ENCODE peak calls at places on chromosomes 6 and 20, in seven cellular contexts. A, E, Z, S, L, Y and I are unnamed samples.
A peak's percentile ranks its signal among the peaks of the same experiment; 100 is the strongest.

GRCh38 chr6:106746660-106747059 is 117.3 kb downstream of the QRSL1 start:
- DNase-seq in A (no peak), E (no peak), Z (no peak), S (no peak), L (peak; percentile 58), Y (peak; percentile 23), I (peak; percentile 42)

GRCh38 chr6:9140861-9141534 is 705.7 kb upstream of the SLC35B3 start:
- DNase-seq in A (no peak), E (no peak), Z (no peak), S (no peak), L (no peak), Y (peak; percentile 49), I (peak; percentile 34)

GRCh38 chr6:21340563-21340962 is 253.0 kb upstream of the SOX4 start:
- DNase-seq in A (peak; percentile 46), E (no peak), Z (no peak), S (no peak), L (no peak), Y (no peak), I (peak; percentile 45)

GRCh38 chr6:64046746-64047208 is 411.2 kb downstream of the PHF3 start:
- DNase-seq in A (no peak), E (no peak), Z (no peak), S (no peak), L (no peak), Y (no peak), I (no peak)

GRCh38 chr6:86142326-86142725 is 499.6 kb upstream of the SYNCRIP start:
- DNase-seq in A (no peak), E (no peak), Z (no peak), S (no peak), L (no peak), Y (no peak), I (no peak)

GRCh38 chr20:1803216-1804128 is 91.7 kb upstream of the SIRPA start:
- DNase-seq in A (peak; percentile 83), E (peak; percentile 71), Z (peak; percentile 79), S (no peak), L (no peak), Y (peak; percentile 64), I (peak; percentile 44)

GRCh38 chr6:165653196-165653595 is 9.8 kb downstream of the PDE10A start:
- DNase-seq in A (peak; percentile 67), E (no peak), Z (no peak), S (no peak), L (no peak), Y (no peak), I (no peak)

GRCh38 chr6:45420909-45421699 is 43.4 kb upstream of the SUPT3H start:
- DNase-seq in A (no peak), E (no peak), Z (no peak), S (no peak), L (no peak), Y (peak; percentile 41), I (no peak)

GRCh38 chr6:114650891-114651290 is 308.1 kb upstream of the HS3ST5 start:
- DNase-seq in A (no peak), E (no peak), Z (no peak), S (no peak), L (no peak), Y (no peak), I (no peak)

GRCh38 chr6:130046711-130047439 is 28.5 kb downstream of the L3MBTL3 start:
- DNase-seq in A (no peak), E (no peak), Z (no peak), S (no peak), L (peak; percentile 64), Y (peak; percentile 25), I (peak; percentile 34)

GRCh38 chr6:65505736-65506135 is 201.3 kb downstream of the EYS start:
- DNase-seq in A (no peak), E (no peak), Z (no peak), S (no peak), L (no peak), Y (no peak), I (no peak)

GRCh38 chr6:142459267-142459666 is 157.5 kb downstream of the ADGRG6 start:
- DNase-seq in A (no peak), E (no peak), Z (no peak), S (no peak), L (peak; percentile 28), Y (peak; percentile 34), I (no peak)

GRCh38 chr6:167209577-167209975 is 51.8 kb upstream of the GPR31 start:
- DNase-seq in A (no peak), E (no peak), Z (no peak), S (no peak), L (no peak), Y (no peak), I (no peak)

GRCh38 chr20:44258226-44258890 is 11.2 kb downstream of the GDAP1L1 start:
- DNase-seq in A (no peak), E (no peak), Z (no peak), S (no peak), L (no peak), Y (no peak), I (no peak)

GRCh38 chr6:130794686-130795085 is 32.5 kb upstream of the SMLR1 start:
- DNase-seq in A (no peak), E (no peak), Z (no peak), S (no peak), L (no peak), Y (no peak), I (no peak)

GRCh38 chr6:95856876-95857364 is 158.9 kb upstream of the FUT9 start:
- DNase-seq in A (no peak), E (no peak), Z (no peak), S (no peak), L (no peak), Y (no peak), I (no peak)

GRCh38 chr20:52972190-52972937 is at the start of gene TSHZ2:
- DNase-seq in A (peak; percentile 33), E (no peak), Z (no peak), S (no peak), L (no peak), Y (no peak), I (no peak)

GRCh38 chr20:43976577-43976976 is 61.9 kb downstream of the TOX2 start:
- DNase-seq in A (no peak), E (no peak), Z (no peak), S (no peak), L (no peak), Y (no peak), I (no peak)

GRCh38 chr6:97437087-97437486 is 154.1 kb upstream of the MMS22L start:
- DNase-seq in A (peak; percentile 56), E (no peak), Z (no peak), S (no peak), L (peak; percentile 22), Y (peak; percentile 32), I (peak; percentile 9)

GRCh38 chr6:163405412-163406309 is 8.9 kb upstream of the QKI start:
- DNase-seq in A (peak; percentile 45), E (peak; percentile 73), Z (peak; percentile 71), S (no peak), L (no peak), Y (peak; percentile 44), I (peak; percentile 16)

GRCh38 chr20:37276494-37277252 is 12.8 kb upstream of the MANBAL start:
- DNase-seq in A (peak; percentile 79), E (peak; percentile 28), Z (no peak), S (no peak), L (peak; percentile 85), Y (peak; percentile 81), I (peak; percentile 86)

GRCh38 chr6:66825539-66825938 is 1118.5 kb upstream of the EYS start:
- DNase-seq in A (no peak), E (no peak), Z (no peak), S (no peak), L (no peak), Y (no peak), I (no peak)

GRCh38 chr20:61903575-61904340 is 161.9 kb downstream of the TAF4 start:
- DNase-seq in A (no peak), E (no peak), Z (no peak), S (no peak), L (no peak), Y (no peak), I (no peak)